ENCODE peak calls at places on chromosomes 16 and 17, in nine cellular contexts. One of them, this sample, is unnamed.

GRCh38 chr17:64096037-64096436 is 33.9 kb downstream of the ERN1 start:
- DNase-seq in pancreas: no peak
- DNase-seq in upper lobe of right lung: no peak
- DNase-seq in endothelial cell: no peak
- DNase-seq in mammary epithelial cell: no peak
- DNase-seq in GM10248: no peak
- DNase-seq in endodermal cell: no peak
- DNase-seq in thoracic aorta: no peak
- DNase-seq in psoas muscle: no peak
- DNase-seq in this sample: no peak

GRCh38 chr16:28891964-28892890 is 13.9 kb downstream of the ATP2A1 start:
- DNase-seq in pancreas: no peak
- DNase-seq in upper lobe of right lung: no peak
- DNase-seq in endothelial cell: no peak
- DNase-seq in mammary epithelial cell: no peak
- DNase-seq in GM10248: no peak
- DNase-seq in endodermal cell: no peak
- DNase-seq in thoracic aorta: no peak
- DNase-seq in psoas muscle: no peak
- DNase-seq in this sample: no peak

GRCh38 chr16:674968-675883 is at the start of gene RHBDL1:
- DNase-seq in pancreas: peak; percentile 76
- DNase-seq in upper lobe of right lung: no peak
- DNase-seq in endothelial cell: no peak
- DNase-seq in mammary epithelial cell: no peak
- DNase-seq in GM10248: no peak
- DNase-seq in endodermal cell: peak; percentile 89
- DNase-seq in thoracic aorta: no peak
- DNase-seq in psoas muscle: peak; percentile 51
- DNase-seq in this sample: no peak

GRCh38 chr17:19004601-19005441 is at the start of gene FAM83G:
- DNase-seq in pancreas: peak; percentile 90
- DNase-seq in upper lobe of right lung: peak; percentile 92
- DNase-seq in endothelial cell: peak; percentile 32
- DNase-seq in mammary epithelial cell: peak; percentile 84
- DNase-seq in GM10248: peak; percentile 90
- DNase-seq in endodermal cell: peak; percentile 93
- DNase-seq in thoracic aorta: peak; percentile 81
- DNase-seq in psoas muscle: peak; percentile 86
- DNase-seq in this sample: peak; percentile 94

GRCh38 chr17:28960256-28961106 is 9.2 kb upstream of the PHF12 start:
- DNase-seq in pancreas: no peak
- DNase-seq in upper lobe of right lung: peak; percentile 55
- DNase-seq in endothelial cell: no peak
- DNase-seq in mammary epithelial cell: no peak
- DNase-seq in GM10248: no peak
- DNase-seq in endodermal cell: peak; percentile 49
- DNase-seq in thoracic aorta: no peak
- DNase-seq in psoas muscle: no peak
- DNase-seq in this sample: no peak

GRCh38 chr17:56358651-56359050 is 205.4 kb downstream of the ANKFN1 start:
- DNase-seq in pancreas: no peak
- DNase-seq in upper lobe of right lung: no peak
- DNase-seq in endothelial cell: no peak
- DNase-seq in mammary epithelial cell: peak; percentile 81
- DNase-seq in GM10248: no peak
- DNase-seq in endodermal cell: no peak
- DNase-seq in thoracic aorta: no peak
- DNase-seq in psoas muscle: no peak
- DNase-seq in this sample: no peak

GRCh38 chr17:19003966-19004600 is 481 bp downstream of the FAM83G start:
- DNase-seq in pancreas: peak; percentile 54
- DNase-seq in upper lobe of right lung: peak; percentile 73
- DNase-seq in endothelial cell: no peak
- DNase-seq in mammary epithelial cell: peak; percentile 54
- DNase-seq in GM10248: peak; percentile 64
- DNase-seq in endodermal cell: peak; percentile 94
- DNase-seq in thoracic aorta: no peak
- DNase-seq in psoas muscle: no peak
- DNase-seq in this sample: peak; percentile 49

GRCh38 chr17:10631048-10631700 is 25.9 kb downstream of the MYH3 start:
- DNase-seq in pancreas: no peak
- DNase-seq in upper lobe of right lung: no peak
- DNase-seq in endothelial cell: peak; percentile 74
- DNase-seq in mammary epithelial cell: no peak
- DNase-seq in GM10248: peak; percentile 53
- DNase-seq in endodermal cell: peak; percentile 88
- DNase-seq in thoracic aorta: no peak
- DNase-seq in psoas muscle: no peak
- DNase-seq in this sample: peak; percentile 16

GRCh38 chr16:19108409-19109287 is 5.1 kb upstream of the ITPRIPL2 start:
- DNase-seq in pancreas: no peak
- DNase-seq in upper lobe of right lung: no peak
- DNase-seq in endothelial cell: no peak
- DNase-seq in mammary epithelial cell: no peak
- DNase-seq in GM10248: peak; percentile 52
- DNase-seq in endodermal cell: no peak
- DNase-seq in thoracic aorta: no peak
- DNase-seq in psoas muscle: no peak
- DNase-seq in this sample: no peak

GRCh38 chr17:19354123-19354522 is 8.4 kb downstream of the B9D1 start:
- DNase-seq in pancreas: no peak
- DNase-seq in upper lobe of right lung: no peak
- DNase-seq in endothelial cell: no peak
- DNase-seq in mammary epithelial cell: peak; percentile 64
- DNase-seq in GM10248: no peak
- DNase-seq in endodermal cell: peak; percentile 26
- DNase-seq in thoracic aorta: no peak
- DNase-seq in psoas muscle: no peak
- DNase-seq in this sample: no peak

GRCh38 chr17:50541916-50542688 is 4.9 kb upstream of the SPATA20 start:
- DNase-seq in pancreas: peak; percentile 91
- DNase-seq in upper lobe of right lung: peak; percentile 94
- DNase-seq in endothelial cell: peak; percentile 90
- DNase-seq in mammary epithelial cell: peak; percentile 82
- DNase-seq in GM10248: peak; percentile 98
- DNase-seq in endodermal cell: peak; percentile 97
- DNase-seq in thoracic aorta: no peak
- DNase-seq in psoas muscle: peak; percentile 88
- DNase-seq in this sample: peak; percentile 83

GRCh38 chr16:46748775-46749705 is 896 bp upstream of the MYLK3 start:
- DNase-seq in pancreas: no peak
- DNase-seq in upper lobe of right lung: peak; percentile 45
- DNase-seq in endothelial cell: no peak
- DNase-seq in mammary epithelial cell: no peak
- DNase-seq in GM10248: peak; percentile 52
- DNase-seq in endodermal cell: peak; percentile 58
- DNase-seq in thoracic aorta: no peak
- DNase-seq in psoas muscle: peak; percentile 75
- DNase-seq in this sample: no peak

GRCh38 chr16:69833357-69833781 is 71.2 kb downstream of the WWP2 start:
- DNase-seq in pancreas: no peak
- DNase-seq in upper lobe of right lung: no peak
- DNase-seq in endothelial cell: no peak
- DNase-seq in mammary epithelial cell: no peak
- DNase-seq in GM10248: no peak
- DNase-seq in endodermal cell: no peak
- DNase-seq in thoracic aorta: no peak
- DNase-seq in psoas muscle: no peak
- DNase-seq in this sample: no peak

GRCh38 chr17:79915850-79916430 is 76.7 kb upstream of the CBX4 start:
- DNase-seq in pancreas: peak; percentile 68
- DNase-seq in upper lobe of right lung: peak; percentile 84
- DNase-seq in endothelial cell: no peak
- DNase-seq in mammary epithelial cell: peak; percentile 37
- DNase-seq in GM10248: no peak
- DNase-seq in endodermal cell: peak; percentile 91
- DNase-seq in thoracic aorta: no peak
- DNase-seq in psoas muscle: peak; percentile 13
- DNase-seq in this sample: peak; percentile 44

GRCh38 chr17:19712436-19713004 is 3.9 kb downstream of the SLC47A2 start:
- DNase-seq in pancreas: no peak
- DNase-seq in upper lobe of right lung: no peak
- DNase-seq in endothelial cell: no peak
- DNase-seq in mammary epithelial cell: no peak
- DNase-seq in GM10248: no peak
- DNase-seq in endodermal cell: peak; percentile 45
- DNase-seq in thoracic aorta: no peak
- DNase-seq in psoas muscle: no peak
- DNase-seq in this sample: no peak

GRCh38 chr16:88622125-88622524 is 16.2 kb upstream of the IL17C start:
- DNase-seq in pancreas: no peak
- DNase-seq in upper lobe of right lung: no peak
- DNase-seq in endothelial cell: no peak
- DNase-seq in mammary epithelial cell: no peak
- DNase-seq in GM10248: no peak
- DNase-seq in endodermal cell: no peak
- DNase-seq in thoracic aorta: no peak
- DNase-seq in psoas muscle: no peak
- DNase-seq in this sample: no peak

GRCh38 chr17:1469231-1469852 is 13.3 kb upstream of the CRK start:
- DNase-seq in pancreas: no peak
- DNase-seq in upper lobe of right lung: no peak
- DNase-seq in endothelial cell: no peak
- DNase-seq in mammary epithelial cell: no peak
- DNase-seq in GM10248: no peak
- DNase-seq in endodermal cell: peak; percentile 86
- DNase-seq in thoracic aorta: no peak
- DNase-seq in psoas muscle: no peak
- DNase-seq in this sample: no peak

GRCh38 chr16:63617047-63617989 is 1504.5 kb downstream of the CDH11 start:
- DNase-seq in pancreas: peak; percentile 33
- DNase-seq in upper lobe of right lung: no peak
- DNase-seq in endothelial cell: no peak
- DNase-seq in mammary epithelial cell: no peak
- DNase-seq in GM10248: no peak
- DNase-seq in endodermal cell: no peak
- DNase-seq in thoracic aorta: no peak
- DNase-seq in psoas muscle: no peak
- DNase-seq in this sample: no peak

GRCh38 chr16:16996830-16997229 is 473.9 kb downstream of the XYLT1 start:
- DNase-seq in pancreas: no peak
- DNase-seq in upper lobe of right lung: no peak
- DNase-seq in endothelial cell: no peak
- DNase-seq in mammary epithelial cell: no peak
- DNase-seq in GM10248: no peak
- DNase-seq in endodermal cell: peak; percentile 74
- DNase-seq in thoracic aorta: no peak
- DNase-seq in psoas muscle: no peak
- DNase-seq in this sample: no peak
- TF ChIP-seq CTCF in pancreas: no peak
- TF ChIP-seq CTCF in upper lobe of right lung: no peak
- TF ChIP-seq CTCF in endothelial cell: no peak
- TF ChIP-seq CTCF in mammary epithelial cell: no peak
- TF ChIP-seq CTCF in GM10248: no peak
- TF ChIP-seq CTCF in endodermal cell: peak; percentile 75
- TF ChIP-seq CTCF in thoracic aorta: no peak
- TF ChIP-seq CTCF in psoas muscle: no peak
- TF ChIP-seq CTCF in this sample: no peak

GRCh38 chr16:72241930-72242329 is 70.0 kb upstream of the PMFBP1 start:
- DNase-seq in pancreas: no peak
- DNase-seq in upper lobe of right lung: no peak
- DNase-seq in endothelial cell: peak; percentile 25
- DNase-seq in mammary epithelial cell: peak; percentile 48
- DNase-seq in GM10248: no peak
- DNase-seq in endodermal cell: peak; percentile 70
- DNase-seq in thoracic aorta: no peak
- DNase-seq in psoas muscle: no peak
- DNase-seq in this sample: peak; percentile 4
- TF ChIP-seq CTCF in pancreas: peak; percentile 22
- TF ChIP-seq CTCF in upper lobe of right lung: peak; percentile 67
- TF ChIP-seq CTCF in endothelial cell: peak; percentile 62
- TF ChIP-seq CTCF in mammary epithelial cell: peak; percentile 97
- TF ChIP-seq CTCF in GM10248: peak; percentile 34
- TF ChIP-seq CTCF in endodermal cell: peak; percentile 90
- TF ChIP-seq CTCF in thoracic aorta: peak; percentile 61
- TF ChIP-seq CTCF in psoas muscle: peak; percentile 37
- TF ChIP-seq CTCF in this sample: peak; percentile 56

DNA sequence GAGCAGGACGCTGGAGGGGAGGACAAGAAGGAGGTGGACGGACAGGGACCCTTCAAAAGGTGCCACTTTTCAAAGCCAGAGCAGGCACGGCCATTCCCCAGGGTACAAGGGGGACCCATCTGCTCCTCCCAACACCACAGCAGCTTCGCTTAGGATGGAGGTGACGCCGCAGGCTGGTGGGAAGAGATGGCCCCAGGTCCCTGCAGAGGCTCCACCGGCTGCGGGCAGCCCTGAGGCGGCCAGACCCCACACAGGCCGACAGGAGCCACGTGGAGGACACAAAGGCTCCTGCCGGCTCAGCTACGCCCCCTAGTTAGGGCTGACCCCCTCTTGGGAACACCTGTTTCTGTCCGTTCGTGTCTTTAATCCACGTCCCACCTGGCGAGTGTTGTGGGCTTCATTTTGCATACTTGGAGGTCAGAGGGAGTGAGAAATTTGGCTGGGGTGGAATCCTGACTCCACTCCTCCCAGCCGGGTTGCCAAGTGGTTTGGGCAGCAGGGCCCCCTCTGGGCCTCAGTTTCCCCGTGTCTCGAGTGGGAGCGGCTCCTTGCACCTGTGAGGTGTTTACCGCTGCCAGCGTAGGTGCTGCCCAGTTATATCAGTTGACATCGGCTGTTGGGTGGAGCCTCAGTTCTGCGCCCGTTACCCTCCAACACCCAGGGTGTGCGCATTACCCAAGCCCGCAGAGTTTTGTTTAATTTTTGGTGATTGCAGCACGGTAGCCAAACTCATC is 5.8 kb upstream of the FN3KRP start:
- DNase-seq in pancreas: no peak
- DNase-seq in upper lobe of right lung: no peak
- DNase-seq in endothelial cell: no peak
- DNase-seq in mammary epithelial cell: no peak
- DNase-seq in GM10248: no peak
- DNase-seq in endodermal cell: no peak
- DNase-seq in thoracic aorta: no peak
- DNase-seq in psoas muscle: no peak
- DNase-seq in this sample: no peak
- TF ChIP-seq CTCF in pancreas: no peak
- TF ChIP-seq CTCF in upper lobe of right lung: no peak
- TF ChIP-seq CTCF in endothelial cell: no peak
- TF ChIP-seq CTCF in mammary epithelial cell: no peak
- TF ChIP-seq CTCF in GM10248: peak; percentile 23
- TF ChIP-seq CTCF in endodermal cell: peak; percentile 37
- TF ChIP-seq CTCF in thoracic aorta: no peak
- TF ChIP-seq CTCF in psoas muscle: no peak
- TF ChIP-seq CTCF in this sample: no peak

DNA sequence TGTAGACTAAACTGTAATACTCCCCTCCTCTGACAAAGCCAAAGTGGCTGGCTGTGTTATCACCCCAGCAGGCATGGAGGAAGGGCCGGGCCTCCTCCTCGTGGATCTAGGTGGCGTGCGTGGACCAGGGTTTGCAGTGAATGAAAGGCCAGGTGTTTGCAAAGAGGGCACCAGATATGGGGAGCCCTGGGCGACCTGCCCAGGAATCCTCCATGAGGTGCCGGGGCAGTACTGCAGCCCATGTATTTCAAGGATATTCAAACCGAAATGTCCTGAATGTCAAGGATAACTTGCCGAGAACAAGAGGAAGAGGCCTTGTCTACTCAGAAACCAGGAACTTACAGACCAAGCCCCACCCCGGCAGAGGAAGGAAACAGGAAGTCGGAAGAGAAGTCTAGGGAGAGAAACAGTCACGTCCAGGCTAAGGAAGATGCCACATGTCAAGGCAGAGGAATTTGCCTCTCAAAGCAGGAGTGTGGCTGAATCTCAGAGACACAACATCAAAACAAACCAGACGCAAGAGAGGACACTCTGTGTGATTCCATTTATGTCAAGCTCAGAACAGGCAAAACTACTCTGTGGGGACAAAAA is 13.7 kb upstream of the OSGIN1 start:
- DNase-seq in pancreas: no peak
- DNase-seq in upper lobe of right lung: no peak
- DNase-seq in endothelial cell: peak; percentile 36
- DNase-seq in mammary epithelial cell: no peak
- DNase-seq in GM10248: no peak
- DNase-seq in endodermal cell: no peak
- DNase-seq in thoracic aorta: no peak
- DNase-seq in psoas muscle: no peak
- DNase-seq in this sample: no peak
- TF ChIP-seq CTCF in pancreas: no peak
- TF ChIP-seq CTCF in upper lobe of right lung: no peak
- TF ChIP-seq CTCF in endothelial cell: no peak
- TF ChIP-seq CTCF in mammary epithelial cell: no peak
- TF ChIP-seq CTCF in GM10248: no peak
- TF ChIP-seq CTCF in endodermal cell: peak; percentile 19
- TF ChIP-seq CTCF in thoracic aorta: no peak
- TF ChIP-seq CTCF in psoas muscle: no peak
- TF ChIP-seq CTCF in this sample: no peak